ENCODE peak calls at places on chromosomes 5 and 9, in seven cellular contexts. One of them, this sample, is unnamed. For H3K4me1, the result is how much of the 10 kb centered on the place peaks cover.

GRCh38 chr5:138091685-138092084 is 7.9 kb downstream of the WNT8A start:
- DNase-seq in A549: no peak
- DNase-seq in fibroblast of lung: no peak
- DNase-seq in ascending aorta: no peak
- DNase-seq in upper lobe of right lung: no peak
- DNase-seq in cardiac muscle cell: no peak
- DNase-seq in esophagus squamous epithelium: no peak
- DNase-seq in this sample: no peak

GRCh38 chr9:124410321-124410913 is 4.8 kb downstream of the PSMB7 start:
- DNase-seq in ascending aorta: no peak
- DNase-seq in cardiac muscle cell: no peak
- DNase-seq in upper lobe of right lung: no peak
- DNase-seq in fibroblast of lung: no peak
- DNase-seq in A549: no peak
- DNase-seq in esophagus squamous epithelium: no peak
- DNase-seq in this sample: no peak

GRCh38 chr5:66554211-66554610 is 42.0 kb upstream of the MAST4 start:
- DNase-seq in esophagus squamous epithelium: no peak
- DNase-seq in A549: no peak
- DNase-seq in ascending aorta: no peak
- DNase-seq in cardiac muscle cell: peak
- DNase-seq in fibroblast of lung: peak
- DNase-seq in upper lobe of right lung: no peak
- DNase-seq in this sample: no peak

GRCh38 chr5:109866051-109866450 is 176.3 kb downstream of the MAN2A1 start:
- DNase-seq in cardiac muscle cell: peak
- DNase-seq in A549: no peak
- DNase-seq in upper lobe of right lung: no peak
- DNase-seq in esophagus squamous epithelium: no peak
- DNase-seq in fibroblast of lung: peak
- DNase-seq in ascending aorta: no peak
- DNase-seq in this sample: no peak

GRCh38 chr5:103602465-103602864 is 39.9 kb upstream of the NUDT12 start:
- DNase-seq in A549: no peak
- DNase-seq in cardiac muscle cell: no peak
- DNase-seq in fibroblast of lung: no peak
- DNase-seq in esophagus squamous epithelium: no peak
- DNase-seq in ascending aorta: no peak
- DNase-seq in upper lobe of right lung: no peak
- DNase-seq in this sample: no peak

GRCh38 chr5:2746642-2747041 is 4.8 kb downstream of the IRX2 start:
- DNase-seq in cardiac muscle cell: no peak
- DNase-seq in esophagus squamous epithelium: no peak
- DNase-seq in ascending aorta: no peak
- DNase-seq in A549: no peak
- DNase-seq in upper lobe of right lung: no peak
- DNase-seq in fibroblast of lung: peak
- DNase-seq in this sample: no peak

GRCh38 chr5:92907914-92908606 is 673.0 kb downstream of the NR2F1-AS1 start:
- DNase-seq in upper lobe of right lung: no peak
- DNase-seq in ascending aorta: no peak
- DNase-seq in esophagus squamous epithelium: no peak
- DNase-seq in fibroblast of lung: peak
- DNase-seq in cardiac muscle cell: peak
- DNase-seq in A549: no peak
- DNase-seq in this sample: no peak

GRCh38 chr9:104906441-104907277 is 21.3 kb downstream of the ABCA1 start:
- DNase-seq in ascending aorta: no peak
- DNase-seq in upper lobe of right lung: no peak
- DNase-seq in A549: no peak
- DNase-seq in fibroblast of lung: peak
- DNase-seq in esophagus squamous epithelium: no peak
- DNase-seq in cardiac muscle cell: peak
- DNase-seq in this sample: peak

GRCh38 chr5:150582281-150582791 is 58.1 kb upstream of the SYNPO start:
- DNase-seq in cardiac muscle cell: peak
- DNase-seq in upper lobe of right lung: peak
- DNase-seq in fibroblast of lung: peak
- DNase-seq in ascending aorta: no peak
- DNase-seq in A549: no peak
- DNase-seq in esophagus squamous epithelium: no peak
- DNase-seq in this sample: peak

GRCh38 chr5:9765421-9765820 is 135.3 kb upstream of the TAS2R1 start:
- DNase-seq in cardiac muscle cell: no peak
- DNase-seq in esophagus squamous epithelium: no peak
- DNase-seq in A549: no peak
- DNase-seq in fibroblast of lung: peak
- DNase-seq in upper lobe of right lung: no peak
- DNase-seq in ascending aorta: no peak
- DNase-seq in this sample: no peak

GRCh38 chr5:96775689-96776088 is 32.1 kb downstream of the ERAP1 start:
- DNase-seq in ascending aorta: no peak
- DNase-seq in upper lobe of right lung: no peak
- DNase-seq in A549: no peak
- DNase-seq in esophagus squamous epithelium: no peak
- DNase-seq in fibroblast of lung: no peak
- DNase-seq in cardiac muscle cell: no peak
- DNase-seq in this sample: no peak

GRCh38 chr5:96651948-96652753 is 10.0 kb upstream of the CAST start:
- DNase-seq in upper lobe of right lung: no peak
- DNase-seq in cardiac muscle cell: no peak
- DNase-seq in ascending aorta: no peak
- DNase-seq in esophagus squamous epithelium: no peak
- DNase-seq in fibroblast of lung: no peak
- DNase-seq in A549: peak
- DNase-seq in this sample: no peak

GRCh38 chr5:44085083-44085482 is 304.1 kb downstream of the FGF10 start:
- DNase-seq in A549: no peak
- DNase-seq in cardiac muscle cell: no peak
- DNase-seq in esophagus squamous epithelium: no peak
- DNase-seq in ascending aorta: no peak
- DNase-seq in upper lobe of right lung: no peak
- DNase-seq in fibroblast of lung: no peak
- DNase-seq in this sample: no peak

GRCh38 chr9:78620764-78621163 is 323.8 kb downstream of the PSAT1 start:
- DNase-seq in ascending aorta: no peak
- DNase-seq in upper lobe of right lung: no peak
- DNase-seq in esophagus squamous epithelium: no peak
- DNase-seq in fibroblast of lung: peak
- DNase-seq in A549: no peak
- DNase-seq in cardiac muscle cell: no peak
- DNase-seq in this sample: no peak

GRCh38 chr5:158873115-158873514 is 226.6 kb downstream of the EBF1 start:
- DNase-seq in esophagus squamous epithelium: no peak
- DNase-seq in cardiac muscle cell: no peak
- DNase-seq in upper lobe of right lung: no peak
- DNase-seq in fibroblast of lung: no peak
- DNase-seq in ascending aorta: no peak
- DNase-seq in A549: no peak
- DNase-seq in this sample: no peak

GRCh38 chr5:50849554-50849953 is 183.1 kb downstream of the PARP8 start:
- DNase-seq in upper lobe of right lung: no peak
- DNase-seq in ascending aorta: no peak
- DNase-seq in A549: no peak
- DNase-seq in cardiac muscle cell: no peak
- DNase-seq in esophagus squamous epithelium: no peak
- DNase-seq in fibroblast of lung: no peak
- DNase-seq in this sample: no peak

GRCh38 chr9:113995963-113996362 is 82.1 kb downstream of the AMBP start:
- DNase-seq in fibroblast of lung: no peak
- DNase-seq in esophagus squamous epithelium: no peak
- DNase-seq in A549: no peak
- DNase-seq in upper lobe of right lung: no peak
- DNase-seq in ascending aorta: no peak
- DNase-seq in cardiac muscle cell: no peak
- DNase-seq in this sample: peak

GRCh38 chr9:135605238-135605781 is 34.0 kb downstream of the GLT6D1 start:
- DNase-seq in ascending aorta: no peak
- DNase-seq in upper lobe of right lung: peak
- DNase-seq in fibroblast of lung: no peak
- DNase-seq in A549: no peak
- DNase-seq in cardiac muscle cell: no peak
- DNase-seq in esophagus squamous epithelium: no peak
- DNase-seq in this sample: peak

GRCh38 chr5:122054266-122054665 is 23.8 kb downstream of the LOX start:
- DNase-seq in upper lobe of right lung: no peak
- DNase-seq in fibroblast of lung: no peak
- DNase-seq in esophagus squamous epithelium: no peak
- DNase-seq in ascending aorta: no peak
- DNase-seq in cardiac muscle cell: no peak
- DNase-seq in A549: no peak
- DNase-seq in this sample: no peak

GRCh38 chr5:126525630-126526245 is 69.3 kb downstream of the ALDH7A1 start:
- DNase-seq in fibroblast of lung: no peak
- DNase-seq in cardiac muscle cell: peak
- DNase-seq in esophagus squamous epithelium: no peak
- DNase-seq in A549: no peak
- DNase-seq in ascending aorta: peak
- DNase-seq in upper lobe of right lung: no peak
- DNase-seq in this sample: peak

DNA sequence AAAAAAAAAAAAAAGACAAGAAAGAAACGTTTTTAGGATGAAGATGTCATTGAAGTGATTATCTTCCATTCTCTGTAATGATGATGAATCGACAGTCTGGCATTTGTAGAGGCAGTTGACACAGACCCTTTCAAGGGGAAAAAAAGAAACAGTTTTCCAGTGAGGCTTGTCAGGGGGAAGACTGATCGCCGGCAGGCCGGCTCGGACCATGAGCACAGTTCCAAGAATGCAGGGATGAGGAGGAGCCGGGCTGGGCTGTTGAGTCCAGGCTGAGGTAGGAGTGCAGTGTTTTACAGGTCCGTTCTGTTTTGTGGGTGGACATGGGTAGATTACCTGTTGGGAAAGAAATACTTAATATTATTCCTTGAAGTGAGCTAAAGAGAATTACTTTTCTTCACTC is 194.6 kb downstream of the AOPEP start:
- DNase-seq in cardiac muscle cell: peak
- DNase-seq in A549: no peak
- DNase-seq in esophagus squamous epithelium: no peak
- DNase-seq in ascending aorta: no peak
- DNase-seq in fibroblast of lung: peak
- DNase-seq in upper lobe of right lung: no peak
- DNase-seq in this sample: peak
- H3K4me1 ChIP-seq in cardiac muscle cell: half or more
- H3K4me1 ChIP-seq in A549: half or more
- H3K4me1 ChIP-seq in esophagus squamous epithelium: half or more
- H3K4me1 ChIP-seq in ascending aorta: under half
- H3K4me1 ChIP-seq in fibroblast of lung: under half
- H3K4me1 ChIP-seq in upper lobe of right lung: under half
- H3K4me1 ChIP-seq in this sample: under half

DNA sequence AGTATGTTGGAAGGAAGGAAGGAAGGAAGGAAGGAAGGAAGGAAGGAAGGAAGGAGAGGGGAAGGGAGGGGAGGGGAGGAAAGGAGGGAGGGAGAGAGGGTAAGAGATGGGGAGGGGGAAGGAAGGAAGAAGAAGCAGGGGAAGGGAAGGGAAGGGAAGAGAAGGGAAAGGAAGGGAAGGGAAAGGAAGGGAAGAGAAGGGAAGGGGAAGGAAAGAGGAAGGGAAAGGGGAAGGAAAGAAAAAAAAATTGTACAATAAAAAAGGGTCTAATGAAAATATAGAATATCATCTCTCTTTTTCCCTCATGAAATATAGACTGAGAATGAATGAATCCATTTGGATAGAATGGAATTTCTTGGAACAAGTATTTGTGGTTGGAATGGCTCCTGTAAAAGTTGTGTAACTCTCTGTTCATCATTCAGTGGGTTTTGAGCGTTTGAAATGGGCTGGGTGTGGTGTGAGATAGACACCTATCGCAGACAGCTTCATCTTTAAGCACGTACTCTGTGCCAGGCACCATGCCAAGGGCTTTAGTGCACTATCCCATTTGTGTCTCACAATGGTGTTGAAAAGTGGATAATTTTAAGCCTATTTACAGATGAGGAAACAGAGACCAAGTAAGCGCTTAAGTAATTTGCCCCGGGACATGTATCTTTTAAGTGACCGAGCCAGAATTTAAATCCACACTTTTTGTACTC is 11.6 kb upstream of the PAPPA start:
- DNase-seq in cardiac muscle cell: peak
- DNase-seq in ascending aorta: no peak
- DNase-seq in fibroblast of lung: peak
- DNase-seq in esophagus squamous epithelium: no peak
- DNase-seq in upper lobe of right lung: no peak
- DNase-seq in A549: no peak
- DNase-seq in this sample: no peak
- H3K27ac ChIP-seq in cardiac muscle cell: no peak
- H3K27ac ChIP-seq in ascending aorta: no peak
- H3K27ac ChIP-seq in fibroblast of lung: no peak
- H3K27ac ChIP-seq in esophagus squamous epithelium: no peak
- H3K27ac ChIP-seq in upper lobe of right lung: no peak
- H3K27ac ChIP-seq in A549: peak
- H3K27ac ChIP-seq in this sample: no peak

GRCh38 chr5:170709640-170710039 is 73.9 kb upstream of the GABRP start:
- DNase-seq in esophagus squamous epithelium: no peak
- DNase-seq in A549: no peak
- DNase-seq in ascending aorta: no peak
- DNase-seq in fibroblast of lung: no peak
- DNase-seq in cardiac muscle cell: no peak
- DNase-seq in upper lobe of right lung: no peak
- DNase-seq in this sample: no peak
- H3K4me3 ChIP-seq in esophagus squamous epithelium: no peak
- H3K4me3 ChIP-seq in A549: no peak
- H3K4me3 ChIP-seq in ascending aorta: no peak
- H3K4me3 ChIP-seq in fibroblast of lung: no peak
- H3K4me3 ChIP-seq in cardiac muscle cell: no peak
- H3K4me3 ChIP-seq in upper lobe of right lung: no peak
- H3K4me3 ChIP-seq in this sample: no peak

GRCh38 chr5:134022333-134022732 is 17.6 kb upstream of the VDAC1 start:
- DNase-seq in ascending aorta: no peak
- DNase-seq in A549: no peak
- DNase-seq in esophagus squamous epithelium: no peak
- DNase-seq in upper lobe of right lung: no peak
- DNase-seq in cardiac muscle cell: no peak
- DNase-seq in fibroblast of lung: no peak
- DNase-seq in this sample: no peak
- H3K4me1 ChIP-seq in ascending aorta: under half
- H3K4me1 ChIP-seq in A549: under half
- H3K4me1 ChIP-seq in esophagus squamous epithelium: under half
- H3K4me1 ChIP-seq in upper lobe of right lung: under half
- H3K4me1 ChIP-seq in cardiac muscle cell: under half
- H3K4me1 ChIP-seq in fibroblast of lung: under half
- H3K4me1 ChIP-seq in this sample: under half

GRCh38 chr5:84304591-84304990 is 80.1 kb downstream of the EDIL3 start:
- DNase-seq in ascending aorta: no peak
- DNase-seq in A549: no peak
- DNase-seq in esophagus squamous epithelium: no peak
- DNase-seq in fibroblast of lung: peak
- DNase-seq in cardiac muscle cell: peak
- DNase-seq in upper lobe of right lung: no peak
- DNase-seq in this sample: no peak
- H3K27ac ChIP-seq in ascending aorta: no peak
- H3K27ac ChIP-seq in A549: no peak
- H3K27ac ChIP-seq in esophagus squamous epithelium: no peak
- H3K27ac ChIP-seq in fibroblast of lung: no peak
- H3K27ac ChIP-seq in cardiac muscle cell: no peak
- H3K27ac ChIP-seq in upper lobe of right lung: no peak
- H3K27ac ChIP-seq in this sample: no peak

DNA sequence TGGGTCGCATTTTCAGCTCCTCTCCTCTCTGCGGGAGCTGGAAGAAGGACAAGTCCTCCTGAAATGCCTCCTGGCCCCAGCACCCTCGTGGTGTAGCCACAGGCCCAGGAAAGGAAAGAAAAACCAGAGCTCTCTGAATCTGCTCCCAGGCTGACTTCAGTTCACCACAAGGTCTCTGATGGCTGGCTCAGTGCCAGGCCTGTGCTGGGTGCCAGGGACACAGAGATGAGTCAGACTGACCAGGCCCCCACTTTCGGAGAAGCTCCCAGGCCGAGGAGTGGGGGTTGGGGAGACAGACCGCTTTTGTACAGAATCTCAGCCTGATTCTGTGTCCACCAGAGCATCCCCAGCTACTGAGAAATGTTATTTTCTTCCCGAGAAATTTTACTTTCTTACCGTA is 12.1 kb downstream of the GLIPR2 start:
- DNase-seq in esophagus squamous epithelium: peak
- DNase-seq in ascending aorta: peak
- DNase-seq in upper lobe of right lung: peak
- DNase-seq in A549: peak
- DNase-seq in cardiac muscle cell: peak
- DNase-seq in fibroblast of lung: peak
- DNase-seq in this sample: peak
- H3K4me3 ChIP-seq in esophagus squamous epithelium: no peak
- H3K4me3 ChIP-seq in ascending aorta: peak
- H3K4me3 ChIP-seq in upper lobe of right lung: no peak
- H3K4me3 ChIP-seq in A549: no peak
- H3K4me3 ChIP-seq in cardiac muscle cell: no peak
- H3K4me3 ChIP-seq in fibroblast of lung: no peak
- H3K4me3 ChIP-seq in this sample: no peak

This sample was measured in uterus.